ENCODE peak calls at places on chromosome 12, in five cellular contexts. One of them, this sample, is unnamed.

GRCh38 chr12:124472690-124473279 is 94.6 kb downstream of the NCOR2 start:
- DNase-seq in sciatic nerve: no peak
- DNase-seq in EH: no peak
- DNase-seq in A549: no peak
- DNase-seq in putamen: no peak
- DNase-seq in this sample: no peak

GRCh38 chr12:46205293-46205692 is 63.5 kb downstream of the SLC38A1 start:
- DNase-seq in EH: peak
- DNase-seq in A549: no peak
- DNase-seq in putamen: no peak
- DNase-seq in sciatic nerve: no peak
- DNase-seq in this sample: peak

GRCh38 chr12:99906786-99907185 is 78.0 kb downstream of the ANKS1B start:
- DNase-seq in sciatic nerve: no peak
- DNase-seq in putamen: no peak
- DNase-seq in EH: peak
- DNase-seq in A549: no peak
- DNase-seq in this sample: no peak

GRCh38 chr12:81627336-81628189 is 131.6 kb downstream of the PPFIA2 start:
- DNase-seq in sciatic nerve: no peak
- DNase-seq in A549: peak
- DNase-seq in EH: peak
- DNase-seq in putamen: peak
- DNase-seq in this sample: peak

GRCh38 chr12:26768611-26769603 is 64.1 kb downstream of the ITPR2 start:
- DNase-seq in A549: peak
- DNase-seq in putamen: no peak
- DNase-seq in sciatic nerve: no peak
- DNase-seq in EH: no peak
- DNase-seq in this sample: no peak

GRCh38 chr12:66538970-66539369 is 139.9 kb downstream of the GRIP1 start:
- DNase-seq in A549: no peak
- DNase-seq in putamen: no peak
- DNase-seq in EH: no peak
- DNase-seq in sciatic nerve: no peak
- DNase-seq in this sample: no peak

GRCh38 chr12:70948976-70949336 is 28.4 kb upstream of the PTPRR start:
- DNase-seq in sciatic nerve: no peak
- DNase-seq in EH: no peak
- DNase-seq in A549: no peak
- DNase-seq in putamen: no peak
- DNase-seq in this sample: no peak

GRCh38 chr12:56995201-56995929 is 11.0 kb downstream of the ZBTB39 start:
- DNase-seq in EH: no peak
- DNase-seq in A549: no peak
- DNase-seq in sciatic nerve: no peak
- DNase-seq in putamen: no peak
- DNase-seq in this sample: no peak

GRCh38 chr12:46209165-46209564 is 59.7 kb downstream of the SLC38A1 start:
- DNase-seq in sciatic nerve: no peak
- DNase-seq in A549: no peak
- DNase-seq in putamen: no peak
- DNase-seq in EH: peak
- DNase-seq in this sample: no peak

GRCh38 chr12:100779191-100779590 is 15.4 kb upstream of the ANO4 start:
- DNase-seq in A549: no peak
- DNase-seq in EH: no peak
- DNase-seq in sciatic nerve: no peak
- DNase-seq in putamen: no peak
- DNase-seq in this sample: no peak

GRCh38 chr12:94948232-94948810 is 55.2 kb downstream of the NDUFA12 start:
- DNase-seq in sciatic nerve: no peak
- DNase-seq in A549: no peak
- DNase-seq in putamen: no peak
- DNase-seq in EH: no peak
- DNase-seq in this sample: no peak

GRCh38 chr12:123532021-123532420 is 1.5 kb downstream of the RILPL1 start:
- DNase-seq in sciatic nerve: no peak
- DNase-seq in A549: no peak
- DNase-seq in EH: peak
- DNase-seq in putamen: no peak
- DNase-seq in this sample: peak

GRCh38 chr12:94299846-94300245 is 151.5 kb downstream of the PLXNC1 start:
- DNase-seq in putamen: no peak
- DNase-seq in A549: no peak
- DNase-seq in sciatic nerve: no peak
- DNase-seq in EH: no peak
- DNase-seq in this sample: no peak

GRCh38 chr12:47808574-47809380 is 10.9 kb downstream of the HDAC7 start:
- DNase-seq in A549: no peak
- DNase-seq in sciatic nerve: no peak
- DNase-seq in putamen: no peak
- DNase-seq in EH: peak
- DNase-seq in this sample: peak

GRCh38 chr12:20463920-20464524 is 95.7 kb downstream of the PDE3A start:
- DNase-seq in A549: peak
- DNase-seq in putamen: no peak
- DNase-seq in EH: peak
- DNase-seq in sciatic nerve: no peak
- DNase-seq in this sample: no peak

GRCh38 chr12:131118366-131118765 is 164.7 kb downstream of the ADGRD1 start:
- DNase-seq in putamen: no peak
- DNase-seq in sciatic nerve: peak
- DNase-seq in A549: no peak
- DNase-seq in EH: no peak
- DNase-seq in this sample: no peak

GRCh38 chr12:104055686-104056388 is 5.8 kb upstream of the GLT8D2 start:
- DNase-seq in A549: no peak
- DNase-seq in sciatic nerve: no peak
- DNase-seq in EH: peak
- DNase-seq in putamen: no peak
- DNase-seq in this sample: peak

GRCh38 chr12:121084229-121084628 is 45.2 kb upstream of the OASL start:
- DNase-seq in EH: no peak
- DNase-seq in putamen: no peak
- DNase-seq in sciatic nerve: no peak
- DNase-seq in A549: no peak
- DNase-seq in this sample: no peak

GRCh38 chr12:30546121-30546520 is 149.5 kb downstream of the IPO8 start:
- DNase-seq in sciatic nerve: no peak
- DNase-seq in EH: no peak
- DNase-seq in A549: peak
- DNase-seq in putamen: no peak
- DNase-seq in this sample: no peak

GRCh38 chr12:38903596-38903995 is 1.8 kb downstream of the CPNE8 start:
- DNase-seq in putamen: no peak
- DNase-seq in A549: no peak
- DNase-seq in sciatic nerve: no peak
- DNase-seq in EH: no peak
- DNase-seq in this sample: no peak

GRCh38 chr12:106648736-106649135 is 65.9 kb downstream of the RFX4 start:
- DNase-seq in sciatic nerve: no peak
- DNase-seq in putamen: peak
- DNase-seq in EH: peak
- DNase-seq in A549: no peak
- DNase-seq in this sample: no peak

GRCh38 chr12:112602150-112602549 is 183.4 kb downstream of the PTPN11 start:
- DNase-seq in putamen: no peak
- DNase-seq in EH: no peak
- DNase-seq in A549: no peak
- DNase-seq in sciatic nerve: peak
- DNase-seq in this sample: no peak

GRCh38 chr12:62758216-62758615 is 176.7 kb downstream of the PPM1H start:
- DNase-seq in sciatic nerve: no peak
- DNase-seq in A549: peak
- DNase-seq in EH: peak
- DNase-seq in putamen: no peak
- DNase-seq in this sample: peak

GRCh38 chr12:9910716-9911421 is 21.3 kb downstream of the CLEC2A start:
- DNase-seq in A549: peak
- DNase-seq in sciatic nerve: no peak
- DNase-seq in EH: no peak
- DNase-seq in putamen: no peak
- DNase-seq in this sample: peak

GRCh38 chr12:46794593-46795190 is 31.1 kb downstream of the SLC38A4 start:
- DNase-seq in putamen: no peak
- DNase-seq in EH: no peak
- DNase-seq in A549: no peak
- DNase-seq in sciatic nerve: no peak
- DNase-seq in this sample: no peak

GRCh38 chr12:29240441-29240840 is 91.4 kb downstream of the FAR2 start:
- DNase-seq in sciatic nerve: no peak
- DNase-seq in EH: no peak
- DNase-seq in A549: no peak
- DNase-seq in putamen: no peak
- DNase-seq in this sample: no peak

GRCh38 chr12:103623716-103624115 is 36.6 kb downstream of the STAB2 start:
- DNase-seq in sciatic nerve: no peak
- DNase-seq in A549: no peak
- DNase-seq in putamen: no peak
- DNase-seq in EH: peak
- DNase-seq in this sample: peak

GRCh38 chr12:117020536-117021220 is 78.5 kb downstream of the TESC start:
- DNase-seq in sciatic nerve: no peak
- DNase-seq in putamen: no peak
- DNase-seq in A549: no peak
- DNase-seq in EH: no peak
- DNase-seq in this sample: no peak

GRCh38 chr12:109811624-109811995 is 21.6 kb downstream of the TRPV4 start:
- DNase-seq in putamen: no peak
- DNase-seq in sciatic nerve: no peak
- DNase-seq in A549: peak
- DNase-seq in EH: no peak
- DNase-seq in this sample: no peak

GRCh38 chr12:42638011-42638410 is 48.5 kb upstream of the PRICKLE1 start:
- DNase-seq in sciatic nerve: no peak
- DNase-seq in putamen: no peak
- DNase-seq in EH: no peak
- DNase-seq in A549: no peak
- DNase-seq in this sample: no peak

GRCh38 chr12:3976351-3976938 is 103.2 kb upstream of the PARP11 start:
- DNase-seq in sciatic nerve: no peak
- DNase-seq in EH: no peak
- DNase-seq in putamen: no peak
- DNase-seq in A549: no peak
- DNase-seq in this sample: no peak

This sample was measured in RPMI7951.